ENCODE peak calls at places on chromosomes 7 and 10, in four cellular contexts. One of them, this sample, is unnamed.

GRCh38 chr7:101453617-101454016 is 90.9 kb downstream of the COL26A1 start:
- DNase-seq in brain microvascular endothelial cell: no peak
- DNase-seq in spleen: no peak
- DNase-seq in colonic mucosa: no peak
- DNase-seq in this sample: no peak

GRCh38 chr7:81684513-81685262 is 85.2 kb downstream of the HGF start:
- DNase-seq in brain microvascular endothelial cell: peak; percentile 100
- DNase-seq in spleen: peak; percentile 59
- DNase-seq in colonic mucosa: peak; percentile 75
- DNase-seq in this sample: peak; percentile 100

GRCh38 chr7:100380180-100380579 is 6.9 kb downstream of the PILRA start:
- DNase-seq in brain microvascular endothelial cell: no peak
- DNase-seq in spleen: no peak
- DNase-seq in colonic mucosa: no peak
- DNase-seq in this sample: no peak

GRCh38 chr7:15801041-15801440 is 114.6 kb upstream of the MEOX2 start:
- DNase-seq in brain microvascular endothelial cell: no peak
- DNase-seq in spleen: no peak
- DNase-seq in colonic mucosa: no peak
- DNase-seq in this sample: no peak

GRCh38 chr10:74825033-74825370 is 1.4 kb upstream of the KAT6B start:
- DNase-seq in brain microvascular endothelial cell: no peak
- DNase-seq in spleen: peak; percentile 93
- DNase-seq in colonic mucosa: peak; percentile 47
- DNase-seq in this sample: peak; percentile 42

GRCh38 chr10:133062635-133063034 is 25.1 kb upstream of the ADGRA1 start:
- DNase-seq in brain microvascular endothelial cell: no peak
- DNase-seq in spleen: no peak
- DNase-seq in colonic mucosa: no peak
- DNase-seq in this sample: no peak

GRCh38 chr7:121334875-121335648 is 6.3 kb downstream of the WNT16 start:
- DNase-seq in brain microvascular endothelial cell: no peak
- DNase-seq in spleen: no peak
- DNase-seq in colonic mucosa: no peak
- DNase-seq in this sample: peak; percentile 32

GRCh38 chr10:96632974-96633373 is 46.2 kb upstream of the TM9SF3 start:
- DNase-seq in brain microvascular endothelial cell: no peak
- DNase-seq in spleen: no peak
- DNase-seq in colonic mucosa: no peak
- DNase-seq in this sample: no peak

GRCh38 chr7:26200113-26200443 is 468 bp downstream of the HNRNPA2B1 start:
- DNase-seq in brain microvascular endothelial cell: no peak
- DNase-seq in spleen: peak; percentile 93
- DNase-seq in colonic mucosa: peak; percentile 82
- DNase-seq in this sample: peak; percentile 88

GRCh38 chr10:100566561-100566960 is 30.8 kb downstream of the HIF1AN start:
- DNase-seq in brain microvascular endothelial cell: no peak
- DNase-seq in spleen: no peak
- DNase-seq in colonic mucosa: no peak
- DNase-seq in this sample: no peak

GRCh38 chr10:28840954-28841353 is 163.6 kb downstream of the BAMBI start:
- DNase-seq in brain microvascular endothelial cell: peak; percentile 13
- DNase-seq in spleen: no peak
- DNase-seq in colonic mucosa: no peak
- DNase-seq in this sample: no peak

GRCh38 chr7:158244873-158245723 is 342.5 kb downstream of the PTPRN2 start:
- DNase-seq in brain microvascular endothelial cell: no peak
- DNase-seq in spleen: peak; percentile 56
- DNase-seq in colonic mucosa: no peak
- DNase-seq in this sample: no peak

GRCh38 chr10:123808873-123809272 is 82.7 kb downstream of the CPXM2 start:
- DNase-seq in brain microvascular endothelial cell: peak; percentile 44
- DNase-seq in spleen: no peak
- DNase-seq in colonic mucosa: no peak
- DNase-seq in this sample: peak; percentile 97

GRCh38 chr10:132142396-132143161 is 44.2 kb upstream of the DPYSL4 start:
- DNase-seq in brain microvascular endothelial cell: no peak
- DNase-seq in spleen: peak; percentile 80
- DNase-seq in colonic mucosa: no peak
- DNase-seq in this sample: peak; percentile 48

GRCh38 chr10:607545-608196 is 81.8 kb downstream of the DIP2C start:
- DNase-seq in brain microvascular endothelial cell: no peak
- DNase-seq in spleen: peak; percentile 8
- DNase-seq in colonic mucosa: no peak
- DNase-seq in this sample: no peak

GRCh38 chr10:100370976-100371706 is 24.1 kb downstream of the SCD start:
- DNase-seq in brain microvascular endothelial cell: peak; percentile 90
- DNase-seq in spleen: peak; percentile 84
- DNase-seq in colonic mucosa: peak; percentile 95
- DNase-seq in this sample: peak; percentile 93

GRCh38 chr10:6343321-6344010 is 140.7 kb downstream of the PFKFB3 start:
- DNase-seq in brain microvascular endothelial cell: no peak
- DNase-seq in spleen: no peak
- DNase-seq in colonic mucosa: no peak
- DNase-seq in this sample: no peak

GRCh38 chr7:47310020-47310419 is 271.9 kb downstream of the TNS3 start:
- DNase-seq in brain microvascular endothelial cell: no peak
- DNase-seq in spleen: no peak
- DNase-seq in colonic mucosa: no peak
- DNase-seq in this sample: no peak

GRCh38 chr7:106812027-106812643 is 52.9 kb upstream of the PIK3CG start:
- DNase-seq in brain microvascular endothelial cell: no peak
- DNase-seq in spleen: no peak
- DNase-seq in colonic mucosa: no peak
- DNase-seq in this sample: peak; percentile 49

GRCh38 chr7:148714498-148714897 is 15.8 kb downstream of the CUL1 start:
- DNase-seq in brain microvascular endothelial cell: no peak
- DNase-seq in spleen: no peak
- DNase-seq in colonic mucosa: no peak
- DNase-seq in this sample: no peak

GRCh38 chr7:3346082-3346481 is 45.0 kb downstream of the SDK1 start:
- DNase-seq in brain microvascular endothelial cell: no peak
- DNase-seq in spleen: no peak
- DNase-seq in colonic mucosa: no peak
- DNase-seq in this sample: no peak
- H3K27ac ChIP-seq in brain microvascular endothelial cell: no peak overlapping the region
- H3K27ac ChIP-seq in spleen: no peak overlapping the region
- H3K27ac ChIP-seq in colonic mucosa: no peak overlapping the region
- H3K27ac ChIP-seq in this sample: no peak overlapping the region

DNA sequence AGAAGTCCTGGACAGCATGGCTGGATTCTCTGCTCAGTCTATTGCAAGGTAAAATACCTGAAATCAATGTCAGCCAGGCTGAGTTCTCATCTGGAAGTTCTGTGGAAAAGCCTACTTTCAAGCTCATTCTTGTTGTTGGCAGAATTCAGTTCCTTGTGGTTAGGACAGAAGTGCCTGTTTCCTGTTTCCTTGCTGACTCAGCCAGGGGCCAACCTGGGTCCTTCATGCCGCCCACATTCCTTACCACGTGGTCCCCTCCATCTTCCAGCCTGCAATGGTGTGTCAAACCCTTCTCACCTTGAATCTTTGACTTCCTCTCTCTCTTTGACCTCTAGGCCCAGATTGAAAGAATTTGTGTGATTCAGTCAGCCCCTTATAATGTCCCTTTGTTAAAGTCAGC is 197.1 kb upstream of the STK17A start:
- DNase-seq in brain microvascular endothelial cell: no peak
- DNase-seq in spleen: no peak
- DNase-seq in colonic mucosa: no peak
- DNase-seq in this sample: peak; percentile 22
- H3K27ac ChIP-seq in brain microvascular endothelial cell: no peak overlapping the region
- H3K27ac ChIP-seq in spleen: no peak overlapping the region
- H3K27ac ChIP-seq in colonic mucosa: no peak overlapping the region
- H3K27ac ChIP-seq in this sample: no peak overlapping the region

GRCh38 chr10:77603529-77603927 is 34.1 kb downstream of the KCNMA1 start:
- DNase-seq in brain microvascular endothelial cell: no peak
- DNase-seq in spleen: no peak
- DNase-seq in colonic mucosa: peak; percentile 89
- DNase-seq in this sample: peak; percentile 3
- H3K27ac ChIP-seq in brain microvascular endothelial cell: no peak overlapping the region
- H3K27ac ChIP-seq in spleen: peak overlapping the region; percentile 51
- H3K27ac ChIP-seq in colonic mucosa: peak overlapping the region; percentile 60
- H3K27ac ChIP-seq in this sample: no peak overlapping the region

DNA sequence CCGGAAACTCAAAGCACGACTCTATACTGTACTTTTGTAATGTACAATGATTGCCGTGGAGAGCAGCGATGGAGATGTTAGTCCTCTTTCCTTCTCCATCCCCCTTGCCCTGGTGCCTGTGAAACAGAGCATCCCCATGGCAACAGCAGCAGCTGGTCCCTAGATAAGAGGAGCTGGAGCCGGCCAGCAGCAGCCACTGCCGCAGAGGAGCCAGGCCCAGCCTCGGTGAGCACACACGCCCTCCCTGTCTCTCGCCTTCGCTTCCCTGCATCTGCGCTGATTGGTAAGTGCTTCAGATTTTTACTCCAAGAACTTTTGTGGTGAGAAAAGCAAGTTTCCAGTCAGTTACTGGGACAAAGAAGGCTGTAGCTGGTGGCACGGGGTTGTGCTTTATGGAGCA is at the start of gene PPP1R17:
- DNase-seq in brain microvascular endothelial cell: no peak
- DNase-seq in spleen: no peak
- DNase-seq in colonic mucosa: no peak
- DNase-seq in this sample: no peak
- H3K27ac ChIP-seq in brain microvascular endothelial cell: no peak within 1 kb of the TSS
- H3K27ac ChIP-seq in spleen: no peak within 1 kb of the TSS
- H3K27ac ChIP-seq in colonic mucosa: no peak within 1 kb of the TSS
- H3K27ac ChIP-seq in this sample: no peak within 1 kb of the TSS